ENCODE peak calls at places on chromosomes 6 and 20, in five cellular contexts. L is upper lobe of left lung, R is H1, J is HepG2, T is K562. K is an unnamed sample.
A peak's percentile ranks its signal among the peaks of the same experiment; 100 is the strongest.

GRCh38 chr6:55950071-55950814 is 74.9 kb upstream of the BMP5 start:
- DNase-seq in L (no peak), R (no peak), J (no peak), T (no peak), K (no peak)

GRCh38 chr20:34643919-34644318 is 33.0 kb downstream of the PIGU start:
- DNase-seq in L (peak; percentile 22), R (no peak), J (no peak), T (no peak), K (no peak)

GRCh38 chr20:32797160-32797468 is 22.6 kb upstream of the MAPRE1 start:
- DNase-seq in L (no peak), R (no peak), J (no peak), T (no peak), K (no peak)

GRCh38 chr6:74568851-74569250 is 637.0 kb downstream of the COL12A1 start:
- DNase-seq in L (no peak), R (no peak), J (no peak), T (no peak), K (no peak)

GRCh38 chr20:3550857-3551256 is 80.0 kb downstream of the ATRN start:
- DNase-seq in L (no peak), R (no peak), J (no peak), T (no peak), K (no peak)

GRCh38 chr6:6696867-6697531 is 108.5 kb downstream of the LY86 start:
- DNase-seq in L (peak; percentile 83), R (peak; percentile 88), J (peak; percentile 29), T (peak; percentile 74), K (no peak)

GRCh38 chr20:24164360-24164759 is 175.8 kb upstream of the GGTLC1 start:
- DNase-seq in L (no peak), R (peak; percentile 81), J (peak; percentile 21), T (peak; percentile 16), K (no peak)

GRCh38 chr6:166618866-166619761 is 7.9 kb downstream of the RPS6KA2 start:
- DNase-seq in L (no peak), R (no peak), J (no peak), T (no peak), K (no peak)

GRCh38 chr20:48295966-48296421 is 510.7 kb upstream of the SULF2 start:
- DNase-seq in L (no peak), R (no peak), J (peak; percentile 41), T (no peak), K (no peak)

GRCh38 chr20:62856931-62857619 is 4.5 kb downstream of the TCFL5 start:
- DNase-seq in L (no peak), R (no peak), J (no peak), T (no peak), K (peak; percentile 57)

GRCh38 chr6:71621918-71622519 is 264.3 kb upstream of the RIMS1 start:
- DNase-seq in L (no peak), R (no peak), J (peak; percentile 2), T (no peak), K (no peak)

GRCh38 chr6:72553531-72554202 is 68.2 kb upstream of the KCNQ5 start:
- DNase-seq in L (no peak), R (no peak), J (no peak), T (peak; percentile 22), K (no peak)

GRCh38 chr6:54856137-54856536 is 9.6 kb downstream of the FAM83B start:
- DNase-seq in L (no peak), R (no peak), J (no peak), T (no peak), K (no peak)

GRCh38 chr6:7087066-7087465 is 20.7 kb upstream of the RREB1 start:
- DNase-seq in L (no peak), R (no peak), J (no peak), T (no peak), K (no peak)

GRCh38 chr20:1227121-1227582 is 1.3 kb downstream of the RAD21L1 start:
- DNase-seq in L (no peak), R (no peak), J (no peak), T (no peak), K (no peak)

GRCh38 chr20:56171087-56172012 is 77.2 kb upstream of the MC3R start:
- DNase-seq in L (no peak), R (no peak), J (peak; percentile 41), T (no peak), K (no peak)

GRCh38 chr20:56160956-56161355 is 87.6 kb upstream of the MC3R start:
- DNase-seq in L (no peak), R (no peak), J (no peak), T (no peak), K (no peak)

GRCh38 chr20:56163806-56164205 is 84.7 kb upstream of the MC3R start:
- DNase-seq in L (no peak), R (no peak), J (no peak), T (peak; percentile 14), K (no peak)

DNA sequence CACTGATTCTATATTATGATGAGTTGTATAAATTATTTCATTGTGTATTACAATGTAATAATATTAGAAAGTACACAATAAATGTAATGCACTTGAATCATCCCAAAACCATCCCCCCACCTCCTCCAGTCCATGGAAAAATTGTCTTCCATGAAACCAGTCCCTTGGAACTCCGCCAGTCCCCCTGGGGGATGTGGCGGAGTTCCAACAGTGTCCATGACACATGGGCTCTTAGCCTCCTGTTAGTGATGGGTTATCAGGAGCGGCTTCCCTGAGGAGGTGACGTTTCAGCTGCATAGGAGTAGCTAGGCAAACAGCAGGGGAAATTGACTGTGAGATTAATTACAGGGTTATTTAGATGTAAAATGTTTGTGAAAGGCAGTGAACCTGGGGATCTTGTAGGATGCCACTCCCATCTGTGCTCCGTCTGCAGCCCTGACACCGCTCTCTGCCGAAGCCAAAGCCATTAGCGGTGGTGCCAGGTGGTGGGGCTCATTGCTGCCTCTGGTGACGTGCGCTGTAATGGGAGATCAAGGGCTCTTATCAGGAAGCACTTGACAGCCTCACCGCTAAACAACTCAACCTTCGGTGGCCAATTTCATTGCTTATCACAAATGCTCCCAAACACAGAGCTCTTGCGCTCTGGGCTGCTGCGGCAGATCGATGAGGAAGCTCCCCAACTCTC is 81.6 kb upstream of the MC3R start:
- DNase-seq in L (no peak), R (no peak), J (no peak), T (no peak), K (no peak)
- H3K9me3 ChIP-seq in L (no peaks in the 10 kb centered on the region), R (peaks cover 69% of the 10 kb centered on the region), J (peaks cover 35% of the 10 kb centered on the region), T (no peaks in the 10 kb centered on the region), K (no peaks in the 10 kb centered on the region)

GRCh38 chr20:10856237-10856636 is 182.4 kb upstream of the JAG1 start:
- DNase-seq in L (no peak), R (no peak), J (peak; percentile 51), T (no peak), K (no peak)
- TF ChIP-seq EP300 in L (no peak), R (no peak), J (no peak), T (no peak), K (no peak)

GRCh38 chr20:46501337-46501942 is 11.9 kb downstream of the ZNF334 start:
- DNase-seq in L (no peak), R (no peak), J (peak; percentile 35), T (no peak), K (no peak)
- H3K9me3 ChIP-seq in L (peaks cover 42% of the 10 kb centered on the region), R (peaks cover 77% of the 10 kb centered on the region), J (no peaks in the 10 kb centered on the region), T (peaks cover 7% of the 10 kb centered on the region), K (peaks cover 12% of the 10 kb centered on the region)

GRCh38 chr20:41003143-41003932 is 25.3 kb upstream of the TOP1 start:
- DNase-seq in L (peak; percentile 96), R (no peak), J (peak; percentile 99), T (peak; percentile 61), K (peak; percentile 94)
- TF ChIP-seq EP300 in L (no peak), R (no peak), J (peak; percentile 95), T (no peak), K (no peak)

GRCh38 chr6:326896-327537 is 34.7 kb downstream of the DUSP22 start:
- DNase-seq in L (peak; percentile 21), R (no peak), J (no peak), T (no peak), K (peak; percentile 69)

GRCh38 chr6:329888-330691 is 37.8 kb downstream of the DUSP22 start:
- DNase-seq in L (peak; percentile 20), R (no peak), J (no peak), T (peak; percentile 65), K (peak; percentile 78)

GRCh38 chr6:328184-328670 is 35.9 kb downstream of the DUSP22 start:
- DNase-seq in L (peak; percentile 48), R (no peak), J (no peak), T (no peak), K (peak; percentile 87)

GRCh38 chr6:328924-329323 is 36.6 kb downstream of the DUSP22 start:
- DNase-seq in L (peak; percentile 16), R (no peak), J (no peak), T (no peak), K (peak; percentile 37)

DNA sequence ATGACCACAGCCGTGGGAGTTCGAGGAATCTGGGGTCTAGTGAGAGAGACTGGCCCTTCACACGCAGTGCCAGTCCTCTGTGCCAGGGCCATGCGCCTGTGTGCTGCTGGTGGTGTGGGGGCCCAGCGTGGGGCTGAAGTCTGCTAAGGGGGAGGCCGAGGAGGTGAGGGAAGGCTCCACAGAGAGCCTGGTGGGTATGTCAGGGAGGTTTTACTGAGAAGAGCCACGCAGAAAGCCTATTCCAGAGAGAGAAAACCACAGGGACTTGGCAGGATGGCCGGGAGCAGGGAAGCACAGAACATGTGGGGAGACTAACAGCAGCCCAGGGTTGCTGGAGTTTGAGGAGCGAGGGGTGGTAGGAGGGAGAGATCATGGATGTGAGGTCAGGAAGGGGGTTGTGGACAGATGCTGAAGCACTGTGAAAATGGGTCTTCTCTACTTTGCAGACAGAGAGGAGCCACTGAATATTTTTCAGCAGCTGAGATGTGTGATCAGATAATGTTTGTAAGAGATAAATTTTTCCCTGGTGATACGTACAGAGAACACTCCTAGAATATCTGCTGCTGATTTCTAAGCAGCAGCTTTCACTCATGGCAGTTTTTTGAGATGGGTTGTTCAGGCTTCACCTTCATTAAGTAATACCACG is 35.4 kb downstream of the DUSP22 start:
- DNase-seq in L (peak; percentile 15), R (no peak), J (no peak), T (no peak), K (peak; percentile 68)
- H3K9me3 ChIP-seq in L (no peaks in the 10 kb centered on the region), R (peaks cover 30% of the 10 kb centered on the region), J (no peaks in the 10 kb centered on the region), T (no peaks in the 10 kb centered on the region), K (no peaks in the 10 kb centered on the region)

GRCh38 chr6:37983720-37984501 is 164.4 kb downstream of the ZFAND3 start:
- DNase-seq in L (no peak), R (no peak), J (no peak), T (no peak), K (no peak)
- TF ChIP-seq EP300 in L (no peak), R (no peak), J (no peak), T (no peak), K (no peak)

GRCh38 chr6:83804886-83805285 is 48.3 kb upstream of the RIPPLY2 start:
- DNase-seq in L (no peak), R (no peak), J (no peak), T (no peak), K (no peak)
- H3K9me3 ChIP-seq in L (no peaks in the 10 kb centered on the region), R (no peaks in the 10 kb centered on the region), J (no peaks in the 10 kb centered on the region), T (no peaks in the 10 kb centered on the region), K (no peaks in the 10 kb centered on the region)

GRCh38 chr6:134676307-134677281 is 273.3 kb downstream of the ALDH8A1 start:
- DNase-seq in L (no peak), R (no peak), J (no peak), T (no peak), K (no peak)
- TF ChIP-seq EP300 in L (no peak), R (no peak), J (no peak), T (no peak), K (no peak)

DNA sequence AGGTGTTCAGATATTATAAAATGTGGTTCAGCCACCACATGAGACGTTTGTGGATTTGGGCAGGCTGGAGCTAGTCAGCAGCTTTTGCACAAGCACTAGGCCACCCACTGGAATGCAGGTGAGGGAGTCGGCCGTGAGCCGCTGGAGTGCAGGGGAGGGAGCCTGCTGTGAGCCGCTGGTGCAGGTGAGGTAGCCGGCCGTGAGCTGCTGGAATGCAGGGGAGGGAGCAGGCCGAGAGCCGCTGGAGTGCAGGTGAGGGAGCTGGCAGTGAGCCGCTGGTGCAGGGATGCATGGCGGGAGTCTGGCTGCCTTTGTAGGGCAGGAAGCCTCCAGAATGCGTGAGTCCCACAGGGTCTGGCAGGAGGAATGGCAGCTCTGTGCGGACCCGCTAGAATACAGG is 1907.6 kb upstream of the DEFB115 start:
- DNase-seq in L (no peak), R (no peak), J (no peak), T (no peak), K (no peak)
- H3K9me3 ChIP-seq in L (no peaks in the 10 kb centered on the region), R (peaks cover 43% of the 10 kb centered on the region), J (peaks cover 49% of the 10 kb centered on the region), T (no peaks in the 10 kb centered on the region), K (no peaks in the 10 kb centered on the region)